ENCODE peak calls at places on chromosomes 11 and 22, in four cellular contexts. Y is body of pancreas, V is activated B cell treated with CpG ODN at 0.5 μM for 24 hours, E is MM.1S. G is an unnamed sample.

GRCh38 chr11:69814411-69814810 is 4.8 kb downstream of the FGF3 start:
- DNase-seq in Y (no peak), V (no peak), E (no peak), G (no peak)

GRCh38 chr11:118670063-118670462 is 9.4 kb downstream of the TREH start:
- DNase-seq in Y (no peak), V (no peak), E (no peak), G (no peak)

GRCh38 chr11:105670811-105671210 is 60.9 kb downstream of the GRIA4 start:
- DNase-seq in Y (no peak), V (no peak), E (no peak), G (no peak)

GRCh38 chr22:47515384-47516125 is 753.1 kb downstream of the TBC1D22A start:
- DNase-seq in Y (no peak), V (no peak), E (peak), G (no peak)

GRCh38 chr22:35866646-35867045 is 149.0 kb downstream of the APOL5 start:
- DNase-seq in Y (no peak), V (no peak), E (no peak), G (no peak)

GRCh38 chr22:38017272-38017920 is 33.0 kb upstream of the SOX10 start:
- DNase-seq in Y (peak), V (no peak), E (no peak), G (no peak)

GRCh38 chr11:108788565-108789199 is 123.8 kb downstream of the DDX10 start:
- DNase-seq in Y (peak), V (no peak), E (peak), G (no peak)

GRCh38 chr22:42757475-42757874 is 36.8 kb upstream of the A4GALT start:
- DNase-seq in Y (no peak), V (no peak), E (no peak), G (no peak)

GRCh38 chr11:63609536-63609935 is 4.7 kb downstream of the PLAAT3 start:
- DNase-seq in Y (peak), V (no peak), E (no peak), G (no peak)

GRCh38 chr11:47992959-47993820 is 12.8 kb downstream of the PTPRJ start:
- DNase-seq in Y (no peak), V (no peak), E (no peak), G (no peak)

GRCh38 chr11:123562166-123562565 is 92.3 kb downstream of the SCN3B start:
- DNase-seq in Y (peak), V (no peak), E (no peak), G (no peak)

GRCh38 chr11:123562829-123563228 is 91.6 kb downstream of the SCN3B start:
- DNase-seq in Y (no peak), V (no peak), E (no peak), G (no peak)

GRCh38 chr11:123560001-123560400 is 94.4 kb downstream of the SCN3B start:
- DNase-seq in Y (peak), V (peak), E (no peak), G (no peak)

GRCh38 chr11:123559418-123559817 is 95.0 kb downstream of the SCN3B start:
- DNase-seq in Y (no peak), V (no peak), E (no peak), G (no peak)

GRCh38 chr11:123561046-123561781 is 93.2 kb downstream of the SCN3B start:
- DNase-seq in Y (peak), V (no peak), E (no peak), G (no peak)
- TF ChIP-seq CTCF in Y (peak), V (no peak), E (no peak), G (no peak)

GRCh38 chr11:34890089-34890488 is 26.1 kb downstream of the APIP start:
- DNase-seq in Y (no peak), V (no peak), E (no peak), G (no peak)
- TF ChIP-seq CTCF in Y (peak), V (no peak), E (peak), G (peak)

DNA sequence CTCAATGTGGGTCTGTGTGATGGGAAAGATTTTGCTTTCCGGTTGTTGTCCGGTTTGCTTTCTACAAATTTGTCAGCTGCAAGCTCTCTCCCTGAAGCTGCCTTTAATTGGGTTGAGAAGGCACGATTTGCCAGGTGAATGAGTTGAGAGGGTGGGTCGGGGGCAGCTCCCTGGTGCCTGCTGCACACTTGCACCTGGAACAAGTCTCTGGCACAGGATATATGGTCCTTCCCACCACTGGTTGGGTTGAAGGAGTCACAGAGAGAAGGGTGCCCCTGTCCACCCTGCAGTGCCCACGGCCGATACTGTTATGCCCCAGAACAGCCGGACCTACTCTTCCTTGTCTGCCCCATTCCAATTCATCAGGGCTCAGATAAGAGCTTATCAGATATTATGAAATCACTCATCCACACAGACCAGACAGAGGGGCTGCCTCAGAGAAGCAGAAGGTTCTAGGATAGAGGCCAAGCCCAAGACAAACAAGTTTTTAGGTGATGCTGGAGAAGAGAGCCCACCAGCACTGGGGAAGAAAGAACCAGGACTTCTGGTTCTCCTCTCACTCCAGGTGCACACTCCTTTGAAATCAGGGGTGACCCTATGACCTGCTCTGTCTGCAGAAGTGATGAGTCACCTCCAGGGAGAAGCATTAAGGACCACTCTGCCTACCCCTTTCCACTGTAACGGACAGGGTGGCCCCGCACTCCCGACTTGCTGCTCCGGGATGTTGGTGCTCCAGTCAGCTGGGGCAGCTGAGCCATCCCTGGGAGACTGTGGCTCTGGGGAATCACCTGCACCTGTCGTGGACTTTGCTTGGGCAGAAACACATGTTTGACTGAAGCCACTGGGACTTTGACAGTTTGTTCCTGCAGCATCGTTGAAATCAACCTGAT is 45.3 kb downstream of the RTL6 start:
- DNase-seq in Y (no peak), V (no peak), E (no peak), G (no peak)
- TF ChIP-seq CTCF in Y (no peak), V (no peak), E (no peak), G (no peak)

GRCh38 chr11:35802221-35802620 is 139.6 kb downstream of the TRIM44 start:
- DNase-seq in Y (no peak), V (no peak), E (no peak), G (no peak)

GRCh38 chr11:35800970-35801953 is 138.7 kb downstream of the TRIM44 start:
- DNase-seq in Y (no peak), V (no peak), E (no peak), G (no peak)

GRCh38 chr11:35798423-35798822 is 135.8 kb downstream of the TRIM44 start:
- DNase-seq in Y (no peak), V (no peak), E (no peak), G (no peak)

GRCh38 chr11:35798983-35799382 is 136.4 kb downstream of the TRIM44 start:
- DNase-seq in Y (peak), V (no peak), E (no peak), G (no peak)

GRCh38 chr11:35799655-35800054 is 137.1 kb downstream of the TRIM44 start:
- DNase-seq in Y (no peak), V (no peak), E (no peak), G (no peak)
- TF ChIP-seq CTCF in Y (no peak), V (no peak), E (peak), G (peak)

GRCh38 chr22:18973264-18974031 is 37.4 kb upstream of the PRODH start:
- DNase-seq in Y (peak), V (no peak), E (no peak), G (no peak)

GRCh38 chr22:18968011-18968749 is 32.1 kb upstream of the PRODH start:
- DNase-seq in Y (peak), V (no peak), E (no peak), G (peak)

GRCh38 chr22:18971321-18971751 is 35.2 kb upstream of the PRODH start:
- DNase-seq in Y (peak), V (no peak), E (no peak), G (no peak)

GRCh38 chr22:18970948-18971315 is 34.8 kb upstream of the PRODH start:
- DNase-seq in Y (no peak), V (no peak), E (no peak), G (no peak)

DNA sequence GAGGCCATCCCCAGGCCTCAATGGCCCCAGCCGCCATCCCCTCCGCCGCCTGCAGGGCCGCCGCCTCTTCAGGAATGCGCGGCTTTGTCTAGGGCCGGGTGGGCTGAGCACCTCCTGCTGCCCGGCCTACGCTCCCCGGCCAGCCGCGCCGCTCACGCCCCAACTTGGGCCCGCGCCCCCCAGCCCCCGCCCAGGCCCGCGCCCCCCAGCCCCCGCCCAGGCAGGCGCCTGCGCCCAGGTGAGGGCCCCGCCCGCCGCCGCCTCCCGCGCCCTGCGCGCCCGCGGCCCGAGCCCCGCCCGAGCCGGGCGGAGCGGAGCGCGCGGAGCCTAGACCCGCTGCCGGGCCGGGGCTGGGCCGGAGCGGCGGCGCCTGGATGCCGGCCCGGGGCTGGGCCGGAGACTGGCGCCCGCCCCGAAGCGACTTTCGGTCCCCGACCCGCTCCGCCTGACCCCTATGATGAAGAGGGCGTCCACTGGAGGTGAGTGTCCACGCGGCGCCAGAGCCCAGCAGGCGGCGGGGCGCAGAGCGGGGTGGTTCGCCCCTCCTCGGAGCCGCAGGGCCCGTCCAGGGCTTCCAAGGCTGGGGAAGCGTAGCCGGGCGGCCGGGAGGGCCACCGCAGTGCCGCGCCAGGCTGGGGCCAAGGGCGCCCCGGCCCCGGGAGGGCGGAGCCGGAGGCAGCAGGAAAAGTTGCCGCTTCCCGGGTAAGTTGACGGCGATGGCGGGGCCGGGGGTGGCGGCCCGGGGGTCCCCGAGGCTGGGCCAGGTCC is 34.3 kb upstream of the PRODH start:
- DNase-seq in Y (peak), V (peak), E (no peak), G (no peak)
- TF ChIP-seq CTCF in Y (no peak), V (no peak), E (no peak), G (peak)

GRCh38 chr11:113163291-113164030 is 150.9 kb upstream of the TTC12 start:
- DNase-seq in Y (no peak), V (no peak), E (no peak), G (no peak)
- TF ChIP-seq CTCF in Y (no peak), V (no peak), E (no peak), G (no peak)

G was measured in mesothelial cell of epicardium.